ENCODE peak calls at places on chromosomes 2 and 18, in seven cellular contexts. T, I, N, A, H, G and L are unnamed samples.

GRCh38 chr18:72543362-72544055 is 633 bp downstream of the CBLN2 start:
- DNase-seq in T (no peak), I (no peak), N (no peak), A (no peak), H (no peak), G (no peak), L (peak; percentile 2)

GRCh38 chr2:236959876-236960275 is 125.8 kb upstream of the COPS8 start:
- DNase-seq in T (peak; percentile 82), I (no peak), N (no peak), A (no peak), H (no peak), G (no peak), L (no peak)

GRCh38 chr2:237299897-237300296 is 114.1 kb downstream of the COL6A3 start:
- DNase-seq in T (no peak), I (no peak), N (no peak), A (peak; percentile 92), H (peak; percentile 98), G (no peak), L (no peak)

GRCh38 chr18:41004320-41004719 is 950.7 kb upstream of the PIK3C3 start:
- DNase-seq in T (no peak), I (no peak), N (no peak), A (no peak), H (no peak), G (no peak), L (no peak)

GRCh38 chr2:38485734-38486133 is 108.7 kb upstream of the ATL2 start:
- DNase-seq in T (no peak), I (no peak), N (no peak), A (no peak), H (no peak), G (no peak), L (no peak)

GRCh38 chr2:1011985-1012384 is 61.3 kb downstream of the SNTG2 start:
- DNase-seq in T (no peak), I (no peak), N (no peak), A (no peak), H (no peak), G (no peak), L (no peak)

GRCh38 chr18:62578980-62579511 is 56.2 kb downstream of the ZCCHC2 start:
- DNase-seq in T (no peak), I (no peak), N (no peak), A (no peak), H (no peak), G (no peak), L (no peak)

GRCh38 chr2:86249843-86250402 is 50.7 kb downstream of the MRPL35 start:
- DNase-seq in T (peak; percentile 78), I (no peak), N (no peak), A (no peak), H (no peak), G (no peak), L (no peak)

GRCh38 chr2:18387479-18388206 is 172.8 kb downstream of the RDH14 start:
- DNase-seq in T (peak; percentile 91), I (peak; percentile 77), N (peak; percentile 58), A (peak; percentile 87), H (peak; percentile 78), G (peak; percentile 68), L (peak; percentile 45)